ENCODE peak calls at places on chromosome 6, in eight cellular contexts. One of them, this sample, is unnamed.

GRCh38 chr6:81366970-81367369 is 385.5 kb downstream of the TENT5A start:
- DNase-seq in stomach: no peak
- DNase-seq in fibroblast of villous mesenchyme: no peak
- DNase-seq in GM13977: no peak
- DNase-seq in GM23338: no peak
- DNase-seq in cardiac fibroblast: no peak
- DNase-seq in psoas muscle: no peak
- DNase-seq in left ventricle myocardium inferior: no peak
- DNase-seq in this sample: no peak

GRCh38 chr6:141326426-141326825 is 806.3 kb upstream of the GJE1 start:
- DNase-seq in psoas muscle: no peak
- DNase-seq in stomach: no peak
- DNase-seq in fibroblast of villous mesenchyme: peak; percentile 96
- DNase-seq in GM13977: no peak
- DNase-seq in cardiac fibroblast: peak; percentile 94
- DNase-seq in GM23338: no peak
- DNase-seq in left ventricle myocardium inferior: no peak
- DNase-seq in this sample: no peak

GRCh38 chr6:26170181-26170580 is 83.0 kb downstream of the HFE start:
- DNase-seq in cardiac fibroblast: no peak
- DNase-seq in fibroblast of villous mesenchyme: no peak
- DNase-seq in left ventricle myocardium inferior: no peak
- DNase-seq in GM13977: peak; percentile 39
- DNase-seq in GM23338: no peak
- DNase-seq in stomach: no peak
- DNase-seq in psoas muscle: no peak
- DNase-seq in this sample: no peak

GRCh38 chr6:89605861-89606260 is 32.7 kb downstream of the LYRM2 start:
- DNase-seq in psoas muscle: no peak
- DNase-seq in cardiac fibroblast: no peak
- DNase-seq in left ventricle myocardium inferior: no peak
- DNase-seq in GM23338: no peak
- DNase-seq in fibroblast of villous mesenchyme: no peak
- DNase-seq in GM13977: no peak
- DNase-seq in stomach: peak; percentile 17
- DNase-seq in this sample: no peak

GRCh38 chr6:141354191-141354950 is 778.4 kb upstream of the GJE1 start:
- DNase-seq in cardiac fibroblast: no peak
- DNase-seq in stomach: no peak
- DNase-seq in left ventricle myocardium inferior: no peak
- DNase-seq in psoas muscle: no peak
- DNase-seq in GM23338: peak; percentile 37
- DNase-seq in fibroblast of villous mesenchyme: no peak
- DNase-seq in GM13977: no peak
- DNase-seq in this sample: no peak

GRCh38 chr6:26003102-26003694 is 40.6 kb downstream of the TRIM38 start:
- DNase-seq in fibroblast of villous mesenchyme: peak; percentile 67
- DNase-seq in left ventricle myocardium inferior: no peak
- DNase-seq in GM23338: peak; percentile 85
- DNase-seq in GM13977: peak; percentile 42
- DNase-seq in stomach: peak; percentile 66
- DNase-seq in cardiac fibroblast: peak; percentile 74
- DNase-seq in psoas muscle: peak; percentile 57
- DNase-seq in this sample: peak; percentile 60

GRCh38 chr6:44222486-44222986 is 859 bp upstream of the SLC29A1 start:
- DNase-seq in GM23338: peak; percentile 74
- DNase-seq in stomach: no peak
- DNase-seq in GM13977: no peak
- DNase-seq in cardiac fibroblast: no peak
- DNase-seq in left ventricle myocardium inferior: no peak
- DNase-seq in fibroblast of villous mesenchyme: no peak
- DNase-seq in psoas muscle: no peak
- DNase-seq in this sample: peak; percentile 14

GRCh38 chr6:53984163-53984562 is 127.1 kb upstream of the MLIP start:
- DNase-seq in fibroblast of villous mesenchyme: peak; percentile 70
- DNase-seq in left ventricle myocardium inferior: no peak
- DNase-seq in cardiac fibroblast: peak; percentile 86
- DNase-seq in GM13977: no peak
- DNase-seq in stomach: no peak
- DNase-seq in psoas muscle: no peak
- DNase-seq in GM23338: no peak
- DNase-seq in this sample: no peak

GRCh38 chr6:44223471-44224153 is at the start of gene SLC29A1:
- DNase-seq in GM23338: peak; percentile 92
- DNase-seq in stomach: peak; percentile 76
- DNase-seq in left ventricle myocardium inferior: peak; percentile 89
- DNase-seq in cardiac fibroblast: peak; percentile 42
- DNase-seq in psoas muscle: peak; percentile 89
- DNase-seq in fibroblast of villous mesenchyme: peak; percentile 49
- DNase-seq in GM13977: peak; percentile 96
- DNase-seq in this sample: peak; percentile 94

GRCh38 chr6:322205-322930 is 30.1 kb downstream of the DUSP22 start:
- DNase-seq in fibroblast of villous mesenchyme: no peak
- DNase-seq in stomach: no peak
- DNase-seq in GM23338: peak; percentile 26
- DNase-seq in left ventricle myocardium inferior: no peak
- DNase-seq in GM13977: no peak
- DNase-seq in psoas muscle: peak; percentile 26
- DNase-seq in cardiac fibroblast: no peak
- DNase-seq in this sample: no peak
- TF ChIP-seq CTCF in fibroblast of villous mesenchyme: peak; percentile 3
- TF ChIP-seq CTCF in stomach: no peak
- TF ChIP-seq CTCF in GM23338: no peak
- TF ChIP-seq CTCF in left ventricle myocardium inferior: no peak
- TF ChIP-seq CTCF in GM13977: peak; percentile 40
- TF ChIP-seq CTCF in psoas muscle: no peak
- TF ChIP-seq CTCF in cardiac fibroblast: no peak
- TF ChIP-seq CTCF in this sample: no peak

DNA sequence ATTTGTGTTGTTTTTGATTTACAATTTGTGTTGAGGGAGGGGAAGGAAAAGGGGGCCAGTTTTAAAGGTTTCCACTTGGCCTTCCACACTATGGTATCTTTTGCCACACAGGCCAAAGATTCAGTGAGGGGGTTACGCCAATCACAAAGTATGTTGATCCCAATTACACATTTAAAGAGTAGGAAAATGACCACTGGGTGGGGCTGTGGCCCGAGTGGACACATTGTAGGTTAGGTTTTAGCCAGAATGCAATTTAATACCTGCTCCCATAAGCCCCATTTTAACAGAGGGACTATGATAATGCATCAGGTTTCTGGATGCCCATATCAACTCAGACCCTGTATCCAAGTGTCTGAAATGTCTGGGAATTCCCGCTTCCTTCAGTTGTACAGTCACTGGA is 15.6 kb downstream of the VGLL2 start:
- DNase-seq in GM23338: peak; percentile 54
- DNase-seq in fibroblast of villous mesenchyme: no peak
- DNase-seq in psoas muscle: no peak
- DNase-seq in left ventricle myocardium inferior: no peak
- DNase-seq in GM13977: no peak
- DNase-seq in cardiac fibroblast: no peak
- DNase-seq in stomach: no peak
- DNase-seq in this sample: no peak
- TF ChIP-seq CTCF in GM23338: peak; percentile 66
- TF ChIP-seq CTCF in fibroblast of villous mesenchyme: peak; percentile 34
- TF ChIP-seq CTCF in psoas muscle: peak; percentile 28
- TF ChIP-seq CTCF in left ventricle myocardium inferior: peak; percentile 29
- TF ChIP-seq CTCF in GM13977: no peak
- TF ChIP-seq CTCF in cardiac fibroblast: peak; percentile 22
- TF ChIP-seq CTCF in stomach: no peak
- TF ChIP-seq CTCF in this sample: no peak

GRCh38 chr6:168605964-168606363 is 165.0 kb downstream of the SMOC2 start:
- DNase-seq in cardiac fibroblast: no peak
- DNase-seq in psoas muscle: no peak
- DNase-seq in left ventricle myocardium inferior: no peak
- DNase-seq in GM13977: no peak
- DNase-seq in stomach: no peak
- DNase-seq in fibroblast of villous mesenchyme: no peak
- DNase-seq in GM23338: no peak
- DNase-seq in this sample: no peak
- TF ChIP-seq CTCF in cardiac fibroblast: no peak
- TF ChIP-seq CTCF in psoas muscle: no peak
- TF ChIP-seq CTCF in left ventricle myocardium inferior: no peak
- TF ChIP-seq CTCF in GM13977: no peak
- TF ChIP-seq CTCF in stomach: no peak
- TF ChIP-seq CTCF in fibroblast of villous mesenchyme: no peak
- TF ChIP-seq CTCF in GM23338: no peak
- TF ChIP-seq CTCF in this sample: no peak

DNA sequence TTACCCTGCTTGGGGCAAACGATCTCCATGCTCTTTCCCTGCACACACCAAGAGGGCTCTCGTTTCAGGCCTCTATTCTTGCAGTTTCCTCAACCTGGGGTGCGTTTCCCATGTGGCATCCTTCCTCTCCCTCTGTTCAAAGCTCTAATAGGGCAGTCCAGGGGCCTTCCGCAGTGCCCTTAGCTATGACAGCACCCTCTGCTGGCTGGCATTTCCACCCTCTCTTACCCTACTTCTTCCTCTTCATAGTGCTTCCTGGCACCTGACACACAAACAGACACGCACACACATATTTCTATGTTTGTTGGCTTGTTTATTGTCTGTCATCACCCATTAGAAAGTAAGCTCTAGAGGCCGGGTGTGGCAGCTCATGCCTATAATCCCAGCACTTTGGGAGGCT is 294.0 kb downstream of the CLIC5 start:
- DNase-seq in stomach: no peak
- DNase-seq in GM13977: no peak
- DNase-seq in left ventricle myocardium inferior: no peak
- DNase-seq in psoas muscle: no peak
- DNase-seq in cardiac fibroblast: no peak
- DNase-seq in GM23338: peak; percentile 53
- DNase-seq in fibroblast of villous mesenchyme: no peak
- DNase-seq in this sample: no peak
- TF ChIP-seq CTCF in stomach: no peak
- TF ChIP-seq CTCF in GM13977: peak; percentile 4
- TF ChIP-seq CTCF in left ventricle myocardium inferior: no peak
- TF ChIP-seq CTCF in psoas muscle: no peak
- TF ChIP-seq CTCF in cardiac fibroblast: no peak
- TF ChIP-seq CTCF in GM23338: peak; percentile 65
- TF ChIP-seq CTCF in fibroblast of villous mesenchyme: no peak
- TF ChIP-seq CTCF in this sample: no peak

DNA sequence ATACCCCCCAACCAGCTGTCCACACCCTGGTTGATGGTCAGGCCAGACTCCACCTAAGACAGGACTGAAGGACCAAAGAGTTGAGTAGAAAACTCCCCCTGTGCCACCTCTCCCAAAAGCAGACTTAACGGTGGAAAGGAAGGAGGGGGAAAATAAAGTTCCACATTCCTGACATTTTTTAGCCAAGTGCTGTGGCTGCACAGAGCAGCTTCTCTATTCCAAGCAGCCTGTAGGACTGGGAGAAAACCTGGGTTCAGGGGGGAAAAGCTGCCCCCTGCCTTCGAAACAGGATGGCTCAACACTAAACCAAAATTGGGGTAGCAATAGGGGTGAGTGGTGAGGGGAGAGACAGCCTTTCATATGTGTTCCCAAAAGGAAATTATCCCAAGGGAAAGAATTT is 3.6 kb downstream of the TRAM2 start:
- DNase-seq in left ventricle myocardium inferior: no peak
- DNase-seq in psoas muscle: no peak
- DNase-seq in cardiac fibroblast: peak; percentile 58
- DNase-seq in GM23338: peak; percentile 73
- DNase-seq in fibroblast of villous mesenchyme: peak; percentile 33
- DNase-seq in GM13977: no peak
- DNase-seq in stomach: no peak
- DNase-seq in this sample: no peak
- TF ChIP-seq CTCF in left ventricle myocardium inferior: no peak
- TF ChIP-seq CTCF in psoas muscle: no peak
- TF ChIP-seq CTCF in cardiac fibroblast: peak; percentile 3
- TF ChIP-seq CTCF in GM23338: peak; percentile 48
- TF ChIP-seq CTCF in fibroblast of villous mesenchyme: peak; percentile 31
- TF ChIP-seq CTCF in GM13977: no peak
- TF ChIP-seq CTCF in stomach: no peak
- TF ChIP-seq CTCF in this sample: no peak

DNA sequence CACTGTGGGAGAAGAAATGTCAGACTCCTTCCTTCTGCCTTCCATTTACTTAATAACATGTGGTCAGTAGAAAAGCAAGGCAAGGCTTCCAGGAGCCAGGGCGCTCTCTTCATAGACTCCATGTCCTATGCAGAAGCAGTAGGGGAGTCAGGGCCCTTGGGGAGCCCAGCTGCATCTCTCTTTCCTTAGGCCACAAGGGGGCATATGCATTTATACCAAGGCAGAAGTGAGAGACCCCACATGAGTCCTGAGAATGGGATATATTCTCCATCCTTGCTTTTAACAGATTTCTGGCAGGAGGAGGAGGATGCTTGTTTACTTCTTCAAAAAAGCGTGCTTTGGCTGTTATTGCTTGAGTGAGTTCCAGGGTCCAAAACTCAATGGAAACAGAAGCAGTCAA is 198.5 kb downstream of the HIVEP2 start:
- DNase-seq in stomach: no peak
- DNase-seq in left ventricle myocardium inferior: no peak
- DNase-seq in fibroblast of villous mesenchyme: peak; percentile 49
- DNase-seq in GM13977: peak; percentile 17
- DNase-seq in GM23338: peak; percentile 87
- DNase-seq in cardiac fibroblast: peak; percentile 44
- DNase-seq in psoas muscle: no peak
- DNase-seq in this sample: no peak
- TF ChIP-seq CTCF in stomach: peak; percentile 27
- TF ChIP-seq CTCF in left ventricle myocardium inferior: peak; percentile 63
- TF ChIP-seq CTCF in fibroblast of villous mesenchyme: peak; percentile 63
- TF ChIP-seq CTCF in GM13977: peak; percentile 63
- TF ChIP-seq CTCF in GM23338: peak; percentile 81
- TF ChIP-seq CTCF in cardiac fibroblast: peak; percentile 36
- TF ChIP-seq CTCF in psoas muscle: peak; percentile 39
- TF ChIP-seq CTCF in this sample: peak; percentile 31

DNA sequence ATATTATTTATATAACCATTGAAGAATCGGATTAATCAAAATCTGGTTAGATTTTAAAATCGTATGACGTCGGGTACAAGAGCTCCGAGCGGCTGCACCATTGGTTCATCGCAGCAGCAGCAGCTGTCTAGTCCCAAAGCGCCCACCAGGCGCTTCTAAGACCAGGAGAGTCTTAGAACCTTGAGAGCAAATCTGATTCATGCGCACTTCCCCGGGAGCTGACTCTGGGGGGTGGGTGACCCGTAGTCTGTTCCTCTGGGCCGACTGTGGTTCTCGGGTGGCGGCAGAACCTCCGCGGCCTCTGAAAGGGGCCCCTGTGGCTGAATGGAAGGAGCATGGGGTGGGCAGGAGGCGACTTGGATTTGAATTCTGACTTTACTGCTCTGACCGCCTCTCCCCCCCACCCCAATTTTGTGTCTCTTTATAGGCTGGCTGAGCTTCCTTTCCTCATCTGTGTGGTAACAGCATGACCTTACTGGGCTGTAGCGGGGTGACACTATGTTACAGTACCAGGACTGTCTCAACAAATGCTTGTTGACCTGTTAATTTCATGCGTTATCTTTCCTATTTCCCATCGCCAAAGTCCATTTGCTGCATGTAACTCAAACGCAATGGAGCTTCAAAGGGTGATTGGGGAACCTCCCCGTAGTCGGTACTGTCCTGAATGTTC is 119.7 kb downstream of the RTN4IP1 start:
- DNase-seq in stomach: no peak
- DNase-seq in fibroblast of villous mesenchyme: no peak
- DNase-seq in left ventricle myocardium inferior: no peak
- DNase-seq in GM23338: peak; percentile 82
- DNase-seq in GM13977: peak; percentile 22
- DNase-seq in psoas muscle: no peak
- DNase-seq in cardiac fibroblast: no peak
- DNase-seq in this sample: peak; percentile 25
- TF ChIP-seq CTCF in stomach: no peak
- TF ChIP-seq CTCF in fibroblast of villous mesenchyme: no peak
- TF ChIP-seq CTCF in left ventricle myocardium inferior: no peak
- TF ChIP-seq CTCF in GM23338: no peak
- TF ChIP-seq CTCF in GM13977: no peak
- TF ChIP-seq CTCF in psoas muscle: no peak
- TF ChIP-seq CTCF in cardiac fibroblast: peak; percentile 28
- TF ChIP-seq CTCF in this sample: no peak

This sample was measured in GM13976.